ENCODE peak calls at places on chromosomes 5 and 9, in five cellular contexts. Y is Peyer's patch; E is CD4-positive, alpha-beta memory T cell; P is GM12865; T is NCI-H2029. V is an unnamed sample.

GRCh38 chr9:85115473-85115872 is 445.9 kb downstream of the NTRK2 start:
- DNase-seq in Y (no peak), E (no peak), P (no peak), T (no peak), V (no peak)

GRCh38 chr5:1768283-1769000 is 31.2 kb downstream of the MRPL36 start:
- DNase-seq in Y (no peak), E (no peak), P (no peak), T (no peak), V (no peak)

GRCh38 chr9:114434878-114435311 is 47.1 kb upstream of the AKNA start:
- DNase-seq in Y (no peak), E (no peak), P (peak), T (no peak), V (no peak)

GRCh38 chr5:61620660-61621650 is 288.9 kb downstream of the ZSWIM6 start:
- DNase-seq in Y (no peak), E (no peak), P (no peak), T (no peak), V (no peak)

GRCh38 chr9:133738039-133738805 is at the start of gene SARDH:
- DNase-seq in Y (peak), E (peak), P (peak), T (peak), V (peak)

GRCh38 chr9:12414514-12414913 is 278.7 kb upstream of the TYRP1 start:
- DNase-seq in Y (no peak), E (no peak), P (no peak), T (no peak), V (no peak)

GRCh38 chr9:95077053-95077765 is 240.3 kb downstream of the FANCC start:
- DNase-seq in Y (no peak), E (no peak), P (no peak), T (no peak), V (no peak)

GRCh38 chr5:8714197-8714596 is 831.7 kb downstream of the SEMA5A start:
- DNase-seq in Y (no peak), E (no peak), P (no peak), T (no peak), V (no peak)

GRCh38 chr5:35617435-35618296 is at the start of gene SPEF2:
- DNase-seq in Y (peak), E (peak), P (peak), T (no peak), V (peak)

V was measured in BE2C.